ENCODE peak calls at places on chromosomes 2 and 18, in seven cellular contexts. B, F, M, D, L, G and R are unnamed samples.

GRCh38 chr2:120546077-120546864 is 189.4 kb upstream of the GLI2 start:
- DNase-seq in M (peak), F (peak), B (no peak), L (peak), G (no peak), D (no peak), R (no peak)

GRCh38 chr2:168416555-168416954 is 39.5 kb upstream of the CERS6 start:
- DNase-seq in B (no peak), F (no peak), L (no peak), G (no peak), M (no peak), D (no peak), R (no peak)

GRCh38 chr2:18149660-18150246 is 271.3 kb downstream of the KCNS3 start:
- DNase-seq in F (peak), D (no peak), L (peak), M (no peak), B (no peak), G (peak), R (no peak)

GRCh38 chr2:102094917-102095316 is 47.6 kb upstream of the IL1R1 start:
- DNase-seq in L (peak), G (peak), B (no peak), M (no peak), D (no peak), F (peak), R (no peak)

GRCh38 chr2:218746960-218747359 is 35.0 kb upstream of the CYP27A1 start:
- DNase-seq in L (no peak), G (no peak), M (no peak), B (no peak), F (no peak), D (no peak), R (no peak)

GRCh38 chr18:27605107-27605834 is 420.2 kb upstream of the CHST9 start:
- DNase-seq in L (peak), M (no peak), F (peak), D (peak), B (no peak), G (peak), R (no peak)

GRCh38 chr18:31039426-31039825 is 3.1 kb downstream of the DSC3 start:
- DNase-seq in L (no peak), M (no peak), G (no peak), B (no peak), D (no peak), F (no peak), R (no peak)

GRCh38 chr2:197919487-197919886 is 115.1 kb downstream of the PLCL1 start:
- DNase-seq in G (no peak), B (no peak), L (no peak), M (no peak), F (no peak), D (no peak), R (no peak)

GRCh38 chr18:59220784-59221765 is 1.1 kb downstream of the GRP start:
- DNase-seq in F (no peak), L (no peak), M (no peak), B (no peak), G (no peak), D (no peak), R (no peak)

GRCh38 chr2:173050684-173051083 is 25.0 kb upstream of the MAP3K20 start:
- DNase-seq in D (no peak), L (no peak), M (no peak), G (no peak), B (no peak), F (no peak), R (no peak)

GRCh38 chr18:62596145-62597005 is 73.5 kb downstream of the ZCCHC2 start:
- DNase-seq in G (no peak), M (no peak), L (no peak), D (no peak), B (no peak), F (no peak), R (no peak)

GRCh38 chr2:233414777-233415570 is 60.7 kb downstream of the DGKD start:
- DNase-seq in G (peak), M (no peak), F (no peak), D (no peak), L (peak), B (no peak), R (no peak)

GRCh38 chr2:138104071-138104470 is 139.8 kb downstream of the HNMT start:
- DNase-seq in B (no peak), L (no peak), M (no peak), F (no peak), G (no peak), D (no peak), R (no peak)

GRCh38 chr18:32618501-32618985 is 147.9 kb upstream of the GAREM1 start:
- DNase-seq in L (no peak), M (no peak), D (no peak), G (no peak), F (no peak), B (no peak), R (no peak)

GRCh38 chr2:3198119-3198518 is 179.5 kb downstream of the EIPR1 start:
- DNase-seq in D (no peak), M (no peak), F (peak), L (no peak), B (no peak), G (peak), R (no peak)

GRCh38 chr2:229431331-229431954 is 160.4 kb upstream of the PID1 start:
- DNase-seq in L (peak), D (no peak), M (no peak), B (no peak), F (peak), G (peak), R (no peak)

GRCh38 chr2:37648316-37649011 is 23.0 kb downstream of the CDC42EP3 start:
- DNase-seq in M (peak), D (no peak), L (no peak), B (peak), F (no peak), G (no peak), R (no peak)

GRCh38 chr2:6254446-6254845 is 562.3 kb downstream of the SOX11 start:
- DNase-seq in F (no peak), B (no peak), G (no peak), M (no peak), D (no peak), L (no peak), R (no peak)

GRCh38 chr2:232418466-232419244 is 12.0 kb downstream of the ALPG start:
- DNase-seq in G (no peak), F (peak), L (no peak), M (peak), B (peak), D (no peak), R (no peak)

GRCh38 chr18:28684746-28685145 is 507.8 kb upstream of the CDH2 start:
- DNase-seq in F (no peak), L (no peak), G (no peak), B (no peak), M (no peak), D (no peak), R (no peak)

GRCh38 chr2:207768891-207769596 is 662 bp downstream of the FZD5 start:
- DNase-seq in G (peak), D (no peak), M (peak), F (peak), B (peak), L (no peak), R (no peak)

GRCh38 chr2:188524519-188525113 is 232.9 kb downstream of the GULP1 start:
- DNase-seq in D (peak), G (peak), M (no peak), L (peak), B (no peak), F (peak), R (no peak)

GRCh38 chr2:96694279-96694678 is 45.6 kb downstream of the LMAN2L start:
- DNase-seq in L (no peak), D (no peak), G (no peak), B (no peak), M (no peak), F (no peak), R (no peak)

GRCh38 chr18:48609820-48610815 is 71.3 kb downstream of the CTIF start:
- DNase-seq in D (no peak), F (no peak), G (no peak), L (no peak), B (peak), M (no peak), R (no peak)

GRCh38 chr2:128260239-128261138 is 58.2 kb downstream of the HS6ST1 start:
- DNase-seq in L (peak), M (no peak), D (no peak), F (peak), B (no peak), G (peak), R (no peak)

GRCh38 chr2:6975988-6976387 is 58.8 kb downstream of the RNF144A start:
- DNase-seq in F (no peak), B (no peak), G (peak), D (no peak), L (no peak), M (no peak), R (no peak)

GRCh38 chr2:233453111-233453915 is 99.0 kb downstream of the DGKD start:
- DNase-seq in B (peak), D (no peak), F (no peak), M (peak), G (no peak), L (no peak), R (no peak)

GRCh38 chr18:37540424-37541121 is 25.0 kb downstream of the CELF4 start:
- DNase-seq in F (no peak), L (no peak), G (no peak), M (no peak), B (peak), D (no peak), R (no peak)

GRCh38 chr2:52079602-52080001 is 1047.7 kb upstream of the NRXN1 start:
- DNase-seq in F (no peak), M (no peak), B (no peak), G (no peak), L (no peak), D (no peak), R (no peak)

GRCh38 chr2:239035361-239035814 is 187.5 kb downstream of the TWIST2 start:
- DNase-seq in L (no peak), G (no peak), M (peak), F (peak), D (peak), B (peak), R (no peak)

GRCh38 chr2:72131371-72131891 is 16.2 kb downstream of the CYP26B1 start:
- DNase-seq in L (no peak), D (peak), M (no peak), B (peak), F (no peak), G (no peak), R (no peak)

GRCh38 chr2:72103161-72103560 is 44.5 kb downstream of the CYP26B1 start:
- DNase-seq in D (no peak), M (no peak), B (no peak), L (no peak), F (no peak), G (no peak), R (no peak)

GRCh38 chr2:117126656-117127055 is 687.8 kb upstream of the DDX18 start:
- DNase-seq in G (no peak), B (no peak), L (no peak), D (no peak), M (no peak), F (no peak), R (no peak)

GRCh38 chr2:82823892-82824291 is 1635.2 kb downstream of the SUCLG1 start:
- DNase-seq in B (no peak), L (no peak), M (no peak), G (no peak), D (no peak), F (no peak), R (no peak)

GRCh38 chr2:106339608-106340007 is 128.6 kb downstream of the RGPD3 start:
- DNase-seq in B (no peak), F (no peak), L (no peak), D (no peak), G (no peak), M (no peak), R (no peak)

GRCh38 chr2:73985318-73986084 is 791 bp downstream of the TET3 start:
- DNase-seq in D (peak), B (peak), M (peak), F (peak), L (no peak), G (peak), R (no peak)

GRCh38 chr18:44709297-44710117 is 28.8 kb downstream of the SETBP1 start:
- DNase-seq in M (no peak), G (no peak), L (no peak), F (no peak), D (no peak), B (no peak), R (no peak)

GRCh38 chr18:25140144-25140961 is 211.6 kb downstream of the ZNF521 start:
- DNase-seq in D (no peak), B (no peak), M (no peak), L (no peak), G (no peak), F (no peak), R (no peak)

GRCh38 chr18:40417501-40417900 is 1537.5 kb upstream of the PIK3C3 start:
- DNase-seq in D (no peak), M (no peak), L (no peak), B (no peak), F (no peak), G (no peak), R (no peak)

DNA sequence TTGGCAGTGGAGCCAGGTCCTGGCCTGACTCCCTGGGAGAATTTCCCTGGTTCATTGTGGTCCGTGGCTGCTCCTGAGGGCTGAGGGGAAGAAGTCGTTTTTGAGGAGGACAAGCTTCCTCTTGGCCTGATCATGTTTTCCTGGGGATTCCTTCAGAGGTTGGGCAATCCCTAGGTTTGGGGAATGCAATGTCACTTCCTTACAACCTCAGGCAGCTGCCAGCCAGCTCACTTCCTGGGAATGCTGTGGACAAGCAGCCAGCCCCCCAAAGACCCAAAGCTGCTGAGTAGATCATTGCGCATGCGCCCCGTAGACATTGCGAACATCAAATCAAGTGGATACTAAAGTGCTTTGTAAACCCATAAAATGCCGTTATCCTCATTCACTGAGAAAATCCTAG is 7.7 kb upstream of the DNMT3A start:
- DNase-seq in F (no peak), B (peak), M (no peak), L (peak), G (no peak), D (no peak), R (no peak)
- TF ChIP-seq POLR2A in F (no peak), B (no peak), M (no peak), L (no peak), G (no peak), D (no peak), R (no peak)

GRCh38 chr2:29597048-29597447 is 324.3 kb downstream of the ALK start:
- DNase-seq in B (no peak), D (no peak), L (no peak), M (no peak), F (no peak), G (no peak), R (no peak)
- H3K27ac ChIP-seq in B (no peak), D (no peak), L (no peak), M (no peak), F (no peak), G (no peak), R (no peak)

GRCh38 chr18:79962835-79963657 is 1.4 kb upstream of the HSBP1L1 start:
- DNase-seq in B (no peak), G (no peak), D (no peak), L (no peak), F (no peak), M (peak), R (no peak)

GRCh38 chr18:79962311-79962710 is 2.1 kb upstream of the HSBP1L1 start:
- DNase-seq in D (no peak), B (peak), G (no peak), L (peak), F (no peak), M (peak), R (no peak)

GRCh38 chr18:79964330-79965118 is at the start of gene HSBP1L1:
- DNase-seq in G (peak), M (peak), L (no peak), D (peak), B (peak), F (no peak), R (no peak)

GRCh38 chr18:79963658-79964329 is 649 bp upstream of the HSBP1L1 start:
- DNase-seq in L (no peak), G (no peak), B (no peak), M (no peak), D (no peak), F (no peak), R (no peak)

DNA sequence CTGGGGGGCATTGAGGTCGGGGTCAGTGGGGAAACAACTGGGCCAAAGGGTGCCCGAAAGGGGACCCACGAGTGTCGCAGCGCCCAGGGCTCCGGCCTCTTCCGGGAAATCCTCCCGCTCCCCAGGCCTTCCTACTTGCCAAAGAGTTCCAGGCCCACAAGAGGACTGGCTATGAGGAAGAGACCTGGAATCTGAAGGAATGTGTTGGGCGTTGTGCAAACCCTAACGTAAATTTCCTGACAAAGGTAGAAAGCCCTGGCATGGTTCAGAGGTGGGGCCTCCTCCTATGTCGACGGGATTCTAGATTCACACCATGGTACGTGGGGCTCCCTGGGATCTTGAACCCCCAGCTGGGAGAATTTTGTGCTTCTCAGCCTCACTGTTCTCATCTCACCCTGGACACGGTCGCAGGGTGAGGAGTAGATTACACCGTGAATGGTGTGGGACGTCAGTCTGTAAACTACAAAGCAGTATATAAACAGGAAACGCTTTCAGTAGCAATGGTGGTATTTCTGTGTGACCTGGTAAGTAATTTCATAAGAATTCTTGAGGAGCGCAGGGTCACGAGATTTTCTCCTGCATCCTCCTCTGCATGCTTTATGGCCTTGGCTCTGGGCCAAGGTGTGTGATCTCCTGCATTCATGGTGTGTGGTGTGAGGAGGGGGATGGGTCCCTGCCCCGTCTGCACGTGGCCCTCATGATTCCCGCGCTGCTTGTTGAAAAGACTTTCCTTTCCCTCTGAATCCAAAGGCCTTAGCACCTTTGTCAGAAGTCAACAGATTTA is 868 bp downstream of the HSBP1L1 start:
- DNase-seq in L (peak), F (peak), D (peak), M (peak), B (peak), G (peak), R (no peak)
- TF ChIP-seq POLR2A in L (peak), F (no peak), D (no peak), M (no peak), B (no peak), G (no peak), R (no peak)

DNA sequence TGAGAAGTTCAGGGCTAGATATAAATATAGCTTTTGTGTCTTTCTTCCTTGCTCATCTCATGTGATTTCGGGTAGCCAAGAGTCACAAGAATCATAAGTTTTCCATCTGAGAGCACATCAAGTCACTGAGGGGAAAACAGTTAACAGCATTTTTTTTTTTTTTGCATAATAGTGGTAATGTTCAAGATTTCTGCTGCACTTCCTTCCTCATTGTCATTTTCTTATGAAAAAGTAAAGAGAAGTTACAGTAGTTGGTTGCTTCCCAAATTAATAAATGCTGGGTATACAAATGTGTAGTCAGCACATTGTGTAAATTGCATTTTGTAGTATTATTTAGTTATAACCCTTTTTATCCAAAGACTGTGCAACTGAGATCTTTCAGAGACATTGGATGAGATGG is 93.6 kb downstream of the ZEB2 start:
- DNase-seq in F (no peak), D (no peak), M (no peak), L (no peak), G (no peak), B (no peak), R (no peak)
- H3K27ac ChIP-seq in F (no peak), D (peak), M (no peak), L (no peak), G (no peak), B (peak), R (no peak)

DNA sequence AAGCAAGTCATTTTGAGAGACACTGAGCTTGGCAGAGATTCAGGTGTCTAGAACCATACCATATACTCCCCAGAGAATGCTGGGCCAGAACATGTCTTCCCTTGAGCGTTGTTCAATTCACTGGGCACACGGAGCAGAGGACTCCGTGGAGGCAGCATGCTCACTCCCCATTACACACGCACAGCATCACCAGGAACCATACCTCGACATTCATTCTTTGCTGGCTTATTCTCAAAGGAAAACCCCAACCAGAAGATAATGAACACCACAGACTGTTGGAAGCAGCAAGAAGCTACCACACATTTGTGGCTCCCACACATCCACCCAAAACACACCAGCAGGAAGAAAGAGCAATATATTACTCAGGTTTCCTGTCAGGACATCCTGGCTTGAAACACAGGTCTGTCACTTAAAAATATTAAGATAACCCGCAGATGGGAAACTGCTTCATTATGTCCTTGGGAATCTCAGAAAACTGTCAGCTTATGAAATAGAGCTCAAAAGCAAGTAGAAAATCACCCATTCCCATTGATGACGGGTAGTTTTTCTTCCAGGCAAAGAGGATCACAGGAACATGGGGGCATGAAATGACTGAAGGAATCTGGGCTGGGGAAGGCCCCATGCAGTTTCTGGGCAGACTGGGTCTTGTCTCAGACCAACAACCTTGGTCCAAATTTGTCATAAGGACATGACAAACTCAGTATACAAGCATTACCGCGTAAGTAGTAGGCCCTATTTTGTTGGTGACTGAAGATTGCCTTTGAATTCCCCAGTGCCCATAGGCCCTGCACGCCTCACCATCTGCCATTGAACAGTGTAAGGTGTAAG is 46.5 kb downstream of the PCBP1 start:
- DNase-seq in M (no peak), G (no peak), F (peak), B (peak), L (no peak), D (no peak), R (no peak)
- TF ChIP-seq POLR2A in M (no peak), G (no peak), F (no peak), B (no peak), L (no peak), D (no peak), R (no peak)